ENCODE peak calls at places on chromosomes 4 and X, in seven cellular contexts. B is K562, L is A549, N is IMR-90, P is HCT116, J is GM12878, O is H1. Y is an unnamed sample.

GRCh38 chr4:133152801-133153526 is 3.9 kb downstream of the PCDH10 start:
- DNase-seq in B (no peak), L (no peak), N (no peak), P (no peak), J (no peak), O (peak), Y (no peak)

GRCh38 chr4:75287738-75288517 is 226.3 kb downstream of the RCHY1 start:
- DNase-seq in B (no peak), L (no peak), N (no peak), P (no peak), J (no peak), O (no peak), Y (no peak)

GRCh38 chr4:134560728-134561127 is 359.1 kb upstream of the PABPC4L start:
- DNase-seq in B (no peak), L (no peak), N (no peak), P (no peak), J (no peak), O (no peak), Y (no peak)

GRCh38 chr4:137531951-137532868 is at the start of gene PCDH18:
- DNase-seq in B (no peak), L (no peak), N (peak), P (no peak), J (peak), O (peak), Y (no peak)

GRCh38 chr4:149218672-149219071 is 597.0 kb downstream of the IQCM start:
- DNase-seq in B (no peak), L (no peak), N (no peak), P (no peak), J (no peak), O (no peak), Y (no peak)

GRCh38 chrX:48975541-48975940 is 3.9 kb upstream of the KCND1 start:
- DNase-seq in B (no peak), L (no peak), N (no peak), P (no peak), J (no peak), O (no peak), Y (no peak)

GRCh38 chrX:141176586-141177451 is at the start of gene LDOC1:
- DNase-seq in B (peak), L (peak), N (peak), P (no peak), J (no peak), O (peak), Y (no peak)

GRCh38 chr4:4267981-4268380 is 20.0 kb upstream of the TMEM128 start:
- DNase-seq in B (no peak), L (no peak), N (no peak), P (no peak), J (no peak), O (no peak), Y (no peak)

GRCh38 chr4:122826596-122827257 is at the start of gene FGF2:
- DNase-seq in B (peak), L (peak), N (peak), P (no peak), J (no peak), O (peak), Y (no peak)

GRCh38 chrX:3962511-3963350 is 249.3 kb upstream of the PRKX start:
- DNase-seq in B (peak), L (no peak), N (peak), P (no peak), J (no peak), O (no peak), Y (peak)

GRCh38 chrX:130058667-130059066 is 51.6 kb downstream of the ELF4 start:
- DNase-seq in B (no peak), L (no peak), N (no peak), P (no peak), J (no peak), O (no peak), Y (no peak)

GRCh38 chr4:153205028-153205648 is 895 bp downstream of the TRIM2 start:
- DNase-seq in B (no peak), L (no peak), N (no peak), P (no peak), J (peak), O (peak), Y (peak)

GRCh38 chr4:111664546-111664945 is 480.7 kb upstream of the FAM241A start:
- DNase-seq in B (no peak), L (no peak), N (no peak), P (no peak), J (no peak), O (no peak), Y (no peak)

GRCh38 chr4:113921089-113921842 is 58.2 kb downstream of the ARSJ start:
- DNase-seq in B (no peak), L (no peak), N (peak), P (no peak), J (no peak), O (no peak), Y (no peak)

GRCh38 chrX:140091276-140091886 is 126.1 kb upstream of the CXorf66 start:
- DNase-seq in B (peak), L (peak), N (no peak), P (no peak), J (no peak), O (peak), Y (no peak)

GRCh38 chr4:181364504-181364903 is 878.7 kb upstream of the TENM3 start:
- DNase-seq in B (no peak), L (no peak), N (peak), P (no peak), J (no peak), O (no peak), Y (no peak)

GRCh38 chr4:183783933-183784622 is 121.0 kb upstream of the STOX2 start:
- DNase-seq in B (no peak), L (no peak), N (peak), P (no peak), J (no peak), O (no peak), Y (no peak)

GRCh38 chrX:149286940-149287349 is 218.2 kb downstream of the IDS start:
- DNase-seq in B (peak), L (peak), N (peak), P (peak), J (peak), O (peak), Y (peak)

GRCh38 chrX:111352424-111352823 is 59.6 kb downstream of the DCX start:
- DNase-seq in B (no peak), L (no peak), N (no peak), P (no peak), J (no peak), O (no peak), Y (peak)

GRCh38 chr4:6641164-6641970 is 882 bp downstream of the MRFAP1 start:
- DNase-seq in B (peak), L (peak), N (peak), P (no peak), J (no peak), O (no peak), Y (no peak)

GRCh38 chr4:52260507-52261302 is 209.6 kb downstream of the SPATA18 start:
- DNase-seq in B (no peak), L (no peak), N (no peak), P (no peak), J (no peak), O (no peak), Y (no peak)

GRCh38 chr4:68152411-68152810 is 22.7 kb upstream of the TMPRSS11F start:
- DNase-seq in B (peak), L (no peak), N (no peak), P (peak), J (no peak), O (no peak), Y (no peak)

GRCh38 chrX:45622538-45622937 is 421.9 kb upstream of the DIPK2B start:
- DNase-seq in B (no peak), L (no peak), N (peak), P (no peak), J (no peak), O (no peak), Y (no peak)

DNA sequence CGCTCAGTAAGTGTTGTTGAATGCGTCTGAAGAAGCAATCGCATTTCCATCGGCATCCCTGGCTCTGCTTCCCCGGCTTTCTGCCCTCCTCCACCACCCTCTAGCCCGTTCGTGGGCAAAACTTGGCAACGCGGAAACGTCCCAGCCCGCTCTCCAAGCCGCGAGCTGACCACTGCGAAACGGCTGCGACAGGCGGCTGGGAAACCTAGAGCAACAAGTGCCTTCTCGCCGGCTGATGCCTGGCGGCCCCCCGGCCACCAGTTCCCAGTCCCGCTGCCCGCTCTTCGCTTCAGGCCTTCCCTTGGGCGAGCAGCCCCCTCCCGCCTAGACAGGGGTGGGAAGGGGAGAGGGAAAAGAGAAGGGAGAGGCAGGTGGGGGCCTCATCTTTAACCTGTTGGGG is 837 bp downstream of the CITED1 start:
- DNase-seq in B (no peak), L (no peak), N (no peak), P (no peak), J (no peak), O (no peak), Y (no peak)
- TF ChIP-seq CEBPB in B (no peak), L (no peak), N (no peak), P (no peak), J (no peak), O (no peak), Y (no peak)

DNA sequence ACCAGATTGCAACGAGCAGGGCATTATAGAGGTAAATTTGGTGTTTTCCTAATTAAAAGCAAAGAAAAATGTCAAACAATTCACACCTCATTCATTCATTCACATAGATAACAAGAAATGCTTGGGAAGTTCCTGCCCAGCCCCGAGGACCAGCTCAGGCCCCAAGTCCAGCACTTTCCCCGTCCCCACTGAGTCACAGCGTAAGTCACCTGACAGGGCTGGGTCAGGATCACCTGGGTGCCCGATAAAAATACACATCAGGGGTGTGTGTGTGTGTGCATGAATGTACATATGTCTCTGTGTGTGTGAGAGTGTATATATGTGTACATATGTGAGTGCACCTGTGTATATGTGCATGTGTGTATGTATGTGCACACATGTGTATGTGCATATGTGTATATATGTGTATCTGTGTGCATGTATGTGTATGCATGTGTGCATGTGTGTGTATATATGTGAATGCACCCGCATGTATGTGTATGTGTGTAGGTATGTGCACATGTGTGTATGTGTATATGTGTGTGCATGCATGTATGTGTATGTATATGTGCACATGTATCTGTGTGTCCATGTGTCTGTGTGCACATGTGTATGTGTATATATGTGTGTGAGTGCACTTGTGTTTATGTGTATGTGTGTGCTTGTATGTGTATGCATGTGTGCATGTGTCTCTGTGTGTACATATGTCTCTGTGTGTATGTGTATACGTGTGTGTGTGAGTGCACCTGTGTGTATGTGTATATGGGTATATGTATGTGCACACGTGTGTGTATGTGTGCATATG is 18.6 kb upstream of the SH3TC1 start:
- DNase-seq in B (no peak), L (no peak), N (no peak), P (no peak), J (no peak), O (no peak), Y (no peak)
- TF ChIP-seq CEBPB in B (no peak), L (no peak), N (no peak), P (no peak), J (no peak), O (no peak), Y (no peak)

DNA sequence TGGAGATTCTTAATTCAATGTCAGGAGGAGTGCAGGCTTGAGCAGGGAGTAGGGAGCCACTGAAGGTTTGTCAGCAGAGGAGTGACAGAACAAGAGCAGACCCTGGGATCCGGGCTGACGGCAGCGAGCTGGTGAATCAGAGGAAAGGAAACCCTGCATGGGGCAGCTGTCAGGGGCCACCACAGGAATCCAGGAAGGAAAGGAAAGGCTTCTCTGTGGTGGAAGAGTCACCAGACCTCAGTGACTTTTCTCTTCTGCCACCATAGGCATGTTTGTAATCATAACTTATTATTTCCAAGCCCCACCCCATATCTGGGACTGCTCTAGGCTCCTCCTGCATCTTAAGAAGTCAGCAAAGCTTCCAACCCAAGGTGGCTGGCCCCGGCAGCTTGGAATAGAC is 150.9 kb downstream of the BCOR start:
- DNase-seq in B (no peak), L (no peak), N (peak), P (no peak), J (no peak), O (no peak), Y (no peak)
- TF ChIP-seq CEBPB in B (no peak), L (no peak), N (no peak), P (no peak), J (no peak), O (no peak), Y (no peak)

GRCh38 chr4:73501664-73502265 is 20.2 kb downstream of the AFM start:
- DNase-seq in B (no peak), L (no peak), N (no peak), P (no peak), J (no peak), O (no peak), Y (no peak)

GRCh38 chr4:73505567-73505966 is 24.0 kb downstream of the AFM start:
- DNase-seq in B (no peak), L (no peak), N (no peak), P (no peak), J (no peak), O (no peak), Y (no peak)

DNA sequence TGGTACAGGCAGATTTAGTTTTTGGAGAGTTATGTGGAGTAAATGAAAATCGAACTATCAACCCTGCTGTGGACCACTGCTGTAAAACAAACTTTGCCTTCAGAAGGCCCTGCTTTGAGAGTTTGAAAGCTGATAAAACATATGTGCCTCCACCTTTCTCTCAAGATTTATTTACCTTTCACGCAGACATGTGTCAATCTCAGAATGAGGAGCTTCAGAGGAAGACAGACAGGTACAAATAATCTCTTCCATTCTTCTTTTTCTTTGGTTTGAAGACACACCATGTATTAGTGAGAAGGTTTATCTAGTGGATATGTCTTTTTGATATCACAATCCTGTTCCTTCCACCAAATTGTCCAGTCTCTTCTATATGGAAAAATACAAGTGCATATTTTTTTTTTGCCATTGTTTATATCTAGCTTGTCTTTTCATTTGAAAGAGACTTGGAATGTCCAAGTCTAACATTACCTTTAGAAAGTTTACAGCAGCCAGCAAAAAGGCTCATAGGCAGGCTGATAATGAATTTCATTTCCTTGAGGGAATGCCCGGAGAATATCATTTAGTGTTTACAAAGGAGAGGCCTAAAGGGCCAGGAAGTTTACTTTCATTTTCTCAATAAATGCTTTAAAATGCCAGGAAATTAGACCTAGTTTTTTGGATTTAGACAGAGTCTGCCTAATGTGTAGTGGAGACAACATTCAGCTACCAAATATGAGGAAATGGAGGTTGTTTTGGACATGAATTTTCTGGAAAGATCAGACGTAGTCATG is 18.6 kb downstream of the AFM start:
- DNase-seq in B (no peak), L (no peak), N (peak), P (no peak), J (no peak), O (no peak), Y (no peak)
- TF ChIP-seq CEBPB in B (no peak), L (no peak), N (no peak), P (no peak), J (no peak), O (no peak), Y (no peak)

GRCh38 chrX:77276742-77277141 is 170.4 kb upstream of the FGF16 start:
- DNase-seq in B (no peak), L (no peak), N (no peak), P (no peak), J (no peak), O (no peak), Y (no peak)
- TF ChIP-seq CEBPB in B (no peak), L (no peak), N (no peak), P (no peak), J (no peak), O (no peak), Y (no peak)

GRCh38 chrX:155767101-155767878 is 113.9 kb upstream of the VAMP7 start:
- DNase-seq in B (peak), L (peak), N (peak), P (peak), J (peak), O (peak), Y (no peak)
- TF ChIP-seq CEBPB in B (no peak), L (no peak), N (no peak), P (no peak), J (no peak), O (no peak), Y (no peak)

GRCh38 chrX:69021095-69021494 is 144.2 kb downstream of the PJA1 start:
- DNase-seq in B (no peak), L (no peak), N (no peak), P (no peak), J (no peak), O (no peak), Y (no peak)
- TF ChIP-seq CEBPB in B (no peak), L (no peak), N (no peak), P (no peak), J (no peak), O (no peak), Y (no peak)

GRCh38 chr4:170040031-170040680 is 14.0 kb upstream of the MFAP3L start:
- DNase-seq in B (no peak), L (no peak), N (no peak), P (no peak), J (no peak), O (peak), Y (no peak)

GRCh38 chr4:170037481-170037880 is 11.3 kb upstream of the MFAP3L start:
- DNase-seq in B (no peak), L (no peak), N (no peak), P (no peak), J (no peak), O (no peak), Y (no peak)

GRCh38 chr4:170038232-170038631 is 12.0 kb upstream of the MFAP3L start:
- DNase-seq in B (no peak), L (no peak), N (no peak), P (no peak), J (no peak), O (no peak), Y (no peak)

GRCh38 chr4:170030121-170030520 is 3.9 kb upstream of the MFAP3L start:
- DNase-seq in B (no peak), L (no peak), N (no peak), P (no peak), J (no peak), O (no peak), Y (no peak)

GRCh38 chr4:170035231-170035630 is 9.0 kb upstream of the MFAP3L start:
- DNase-seq in B (no peak), L (no peak), N (no peak), P (no peak), J (no peak), O (no peak), Y (no peak)
- TF ChIP-seq CEBPB in B (no peak), L (no peak), N (no peak), P (no peak), J (no peak), O (no peak), Y (no peak)

Y was measured in HepG2.